ENCODE peak calls at places on chromosome 2, in five cellular contexts. One of them, this sample, is unnamed.

GRCh38 chr2:230904856-230905447 is 20.1 kb downstream of the GPR55 start:
- DNase-seq in HCT116: no peak
- DNase-seq in K562: no peak
- DNase-seq in HepG2: no peak
- DNase-seq in SK-N-SH: no peak
- DNase-seq in this sample: no peak

GRCh38 chr2:122414911-122415310 is 659.5 kb downstream of the TSN start:
- DNase-seq in HCT116: no peak
- DNase-seq in K562: no peak
- DNase-seq in HepG2: no peak
- DNase-seq in SK-N-SH: no peak
- DNase-seq in this sample: no peak

GRCh38 chr2:191404568-191404991 is 159.4 kb downstream of the MYO1B start:
- DNase-seq in HCT116: no peak
- DNase-seq in K562: no peak
- DNase-seq in HepG2: no peak
- DNase-seq in SK-N-SH: no peak
- DNase-seq in this sample: no peak

GRCh38 chr2:138600732-138601437 is 99.3 kb downstream of the SPOPL start:
- DNase-seq in HCT116: no peak
- DNase-seq in K562: no peak
- DNase-seq in HepG2: no peak
- DNase-seq in SK-N-SH: no peak
- DNase-seq in this sample: no peak

GRCh38 chr2:27428213-27428977 is at the start of gene NRBP1:
- DNase-seq in HCT116: peak
- DNase-seq in K562: peak
- DNase-seq in HepG2: peak
- DNase-seq in SK-N-SH: peak
- DNase-seq in this sample: peak

GRCh38 chr2:231017250-231017636 is 20.1 kb upstream of the C2orf72 start:
- DNase-seq in HCT116: no peak
- DNase-seq in K562: no peak
- DNase-seq in HepG2: no peak
- DNase-seq in SK-N-SH: no peak
- DNase-seq in this sample: no peak

GRCh38 chr2:74567862-74568261 is 13.3 kb downstream of the DOK1 start:
- DNase-seq in HCT116: no peak
- DNase-seq in K562: no peak
- DNase-seq in HepG2: no peak
- DNase-seq in SK-N-SH: no peak
- DNase-seq in this sample: no peak

GRCh38 chr2:176879596-176879995 is 333.0 kb upstream of the HNRNPA3 start:
- DNase-seq in HCT116: no peak
- DNase-seq in K562: no peak
- DNase-seq in HepG2: no peak
- DNase-seq in SK-N-SH: no peak
- DNase-seq in this sample: no peak

GRCh38 chr2:71299507-71299906 is 32.1 kb upstream of the ZNF638 start:
- DNase-seq in HCT116: no peak
- DNase-seq in K562: peak
- DNase-seq in HepG2: peak
- DNase-seq in SK-N-SH: peak
- DNase-seq in this sample: no peak

GRCh38 chr2:25369439-25369838 is 27.7 kb upstream of the DNMT3A start:
- DNase-seq in HCT116: no peak
- DNase-seq in K562: no peak
- DNase-seq in HepG2: no peak
- DNase-seq in SK-N-SH: no peak
- DNase-seq in this sample: no peak

GRCh38 chr2:17521621-17522020 is 3.4 kb upstream of the RAD51AP2 start:
- DNase-seq in HCT116: no peak
- DNase-seq in K562: no peak
- DNase-seq in HepG2: no peak
- DNase-seq in SK-N-SH: no peak
- DNase-seq in this sample: no peak

GRCh38 chr2:149739880-149740265 is 152.3 kb upstream of the MMADHC start:
- DNase-seq in HCT116: no peak
- DNase-seq in K562: no peak
- DNase-seq in HepG2: no peak
- DNase-seq in SK-N-SH: no peak
- DNase-seq in this sample: no peak

GRCh38 chr2:691825-692224 is 14.6 kb upstream of the TMEM18 start:
- DNase-seq in HCT116: no peak
- DNase-seq in K562: no peak
- DNase-seq in HepG2: no peak
- DNase-seq in SK-N-SH: no peak
- DNase-seq in this sample: no peak

GRCh38 chr2:129888896-129889295 is 90.6 kb upstream of the RAB6C start:
- DNase-seq in HCT116: no peak
- DNase-seq in K562: no peak
- DNase-seq in HepG2: no peak
- DNase-seq in SK-N-SH: no peak
- DNase-seq in this sample: no peak

GRCh38 chr2:235312571-235312970 is 181.3 kb upstream of the AGAP1 start:
- DNase-seq in HCT116: no peak
- DNase-seq in K562: no peak
- DNase-seq in HepG2: no peak
- DNase-seq in SK-N-SH: no peak
- DNase-seq in this sample: no peak

GRCh38 chr2:112483047-112483473 is 1.1 kb downstream of the TTL start:
- DNase-seq in HCT116: no peak
- DNase-seq in K562: peak
- DNase-seq in HepG2: peak
- DNase-seq in SK-N-SH: peak
- DNase-seq in this sample: no peak

GRCh38 chr2:45256867-45257641 is 247.8 kb upstream of the SIX2 start:
- DNase-seq in HCT116: no peak
- DNase-seq in K562: no peak
- DNase-seq in HepG2: peak
- DNase-seq in SK-N-SH: no peak
- DNase-seq in this sample: no peak

GRCh38 chr2:157898591-157898996 is 22.5 kb upstream of the ACVR1 start:
- DNase-seq in HCT116: peak
- DNase-seq in K562: peak
- DNase-seq in HepG2: no peak
- DNase-seq in SK-N-SH: no peak
- DNase-seq in this sample: no peak

GRCh38 chr2:9378433-9379371 is 44.6 kb downstream of the ITGB1BP1 start:
- DNase-seq in HCT116: no peak
- DNase-seq in K562: no peak
- DNase-seq in HepG2: no peak
- DNase-seq in SK-N-SH: no peak
- DNase-seq in this sample: no peak

GRCh38 chr2:104179644-104180043 is 674.3 kb upstream of the POU3F3 start:
- DNase-seq in HCT116: no peak
- DNase-seq in K562: no peak
- DNase-seq in HepG2: no peak
- DNase-seq in SK-N-SH: no peak
- DNase-seq in this sample: no peak

GRCh38 chr2:176812376-176812775 is 400.2 kb upstream of the HNRNPA3 start:
- DNase-seq in HCT116: no peak
- DNase-seq in K562: no peak
- DNase-seq in HepG2: no peak
- DNase-seq in SK-N-SH: no peak
- DNase-seq in this sample: no peak

GRCh38 chr2:172098650-172099471 is 3.8 kb downstream of the DLX2 start:
- DNase-seq in HCT116: no peak
- DNase-seq in K562: peak
- DNase-seq in HepG2: peak
- DNase-seq in SK-N-SH: peak
- DNase-seq in this sample: no peak

DNA sequence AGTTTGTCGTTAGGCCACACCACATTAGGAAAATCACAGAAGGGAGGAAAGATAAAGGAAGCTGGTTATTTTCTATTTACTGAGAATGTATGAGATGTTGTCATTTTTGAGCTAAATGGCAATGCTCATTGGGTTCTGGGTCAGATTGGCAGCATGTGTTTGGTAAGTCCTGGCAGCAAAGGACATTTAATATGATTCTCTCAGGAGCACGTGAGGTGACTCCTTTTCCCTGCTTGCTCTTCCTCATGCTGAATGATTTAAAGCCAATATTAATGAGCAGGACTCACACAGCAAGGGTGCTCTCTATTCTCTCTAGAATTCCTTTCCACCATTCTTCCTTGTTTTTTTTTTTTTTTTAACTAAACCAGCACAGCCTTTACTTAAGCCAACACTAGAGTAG is 298.2 kb downstream of the XIRP2 start:
- DNase-seq in HCT116: no peak
- DNase-seq in K562: no peak
- DNase-seq in HepG2: no peak
- DNase-seq in SK-N-SH: no peak
- DNase-seq in this sample: no peak
- TF ChIP-seq ZBTB33 in HCT116: no peak
- TF ChIP-seq ZBTB33 in K562: no peak
- TF ChIP-seq ZBTB33 in HepG2: no peak
- TF ChIP-seq ZBTB33 in SK-N-SH: no peak
- TF ChIP-seq ZBTB33 in this sample: no peak

GRCh38 chr2:135532581-135532980 is 1.3 kb downstream of the R3HDM1 start:
- DNase-seq in HCT116: no peak
- DNase-seq in K562: no peak
- DNase-seq in HepG2: no peak
- DNase-seq in SK-N-SH: no peak
- DNase-seq in this sample: no peak
- TF ChIP-seq ZBTB33 in HCT116: no peak
- TF ChIP-seq ZBTB33 in K562: no peak
- TF ChIP-seq ZBTB33 in HepG2: no peak
- TF ChIP-seq ZBTB33 in SK-N-SH: no peak
- TF ChIP-seq ZBTB33 in this sample: no peak

GRCh38 chr2:232668805-232669444 is 28.2 kb upstream of the GIGYF2 start:
- DNase-seq in HCT116: peak
- DNase-seq in K562: no peak
- DNase-seq in HepG2: peak
- DNase-seq in SK-N-SH: no peak
- DNase-seq in this sample: no peak
- TF ChIP-seq ZBTB33 in HCT116: no peak
- TF ChIP-seq ZBTB33 in K562: no peak
- TF ChIP-seq ZBTB33 in HepG2: no peak
- TF ChIP-seq ZBTB33 in SK-N-SH: no peak
- TF ChIP-seq ZBTB33 in this sample: no peak

GRCh38 chr2:233840520-233840919 is 13.8 kb downstream of the HJURP start:
- DNase-seq in HCT116: no peak
- DNase-seq in K562: no peak
- DNase-seq in HepG2: no peak
- DNase-seq in SK-N-SH: no peak
- DNase-seq in this sample: no peak

GRCh38 chr2:233837694-233838229 is 16.6 kb downstream of the HJURP start:
- DNase-seq in HCT116: no peak
- DNase-seq in K562: no peak
- DNase-seq in HepG2: no peak
- DNase-seq in SK-N-SH: peak
- DNase-seq in this sample: no peak

GRCh38 chr2:233838251-233838650 is 16.1 kb downstream of the HJURP start:
- DNase-seq in HCT116: no peak
- DNase-seq in K562: no peak
- DNase-seq in HepG2: no peak
- DNase-seq in SK-N-SH: no peak
- DNase-seq in this sample: no peak

GRCh38 chr2:233839447-233839820 is 14.9 kb downstream of the HJURP start:
- DNase-seq in HCT116: no peak
- DNase-seq in K562: no peak
- DNase-seq in HepG2: no peak
- DNase-seq in SK-N-SH: no peak
- DNase-seq in this sample: no peak

DNA sequence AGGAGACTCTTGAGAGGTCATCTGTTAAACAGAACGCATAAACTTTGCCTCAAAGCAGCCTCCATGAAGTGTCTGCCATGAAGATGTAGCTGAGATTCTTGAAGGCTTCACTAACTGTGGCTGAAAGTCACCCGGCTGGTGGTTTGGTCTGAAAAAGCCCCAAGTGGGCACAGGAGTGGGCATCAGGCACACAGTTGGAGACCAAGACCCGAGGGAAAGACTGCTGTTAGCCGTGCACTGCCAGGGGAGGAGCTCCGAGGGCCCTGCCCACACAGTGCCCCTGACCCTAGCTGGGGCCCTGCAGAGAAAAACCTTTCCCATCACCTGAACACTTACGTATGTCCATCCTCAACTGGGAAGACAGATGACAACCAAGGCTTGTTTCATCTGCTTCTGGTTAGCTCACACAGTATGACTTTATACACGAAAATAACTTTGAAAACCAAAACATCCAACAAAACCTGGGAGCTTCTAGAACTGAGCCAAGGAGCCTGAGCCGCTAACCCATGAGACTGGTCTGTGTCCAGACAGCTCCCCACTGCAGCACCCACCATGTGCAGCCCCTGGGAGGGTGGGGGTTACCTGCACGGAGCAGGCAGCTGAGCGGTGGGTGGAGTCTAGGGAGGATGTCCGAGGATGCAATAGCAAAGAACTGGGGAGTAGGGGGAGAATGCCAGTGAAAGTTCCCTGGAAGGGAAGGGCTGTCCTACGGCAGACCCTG is 15.4 kb downstream of the HJURP start:
- DNase-seq in HCT116: no peak
- DNase-seq in K562: no peak
- DNase-seq in HepG2: no peak
- DNase-seq in SK-N-SH: no peak
- DNase-seq in this sample: no peak
- TF ChIP-seq ZBTB33 in HCT116: no peak
- TF ChIP-seq ZBTB33 in K562: no peak
- TF ChIP-seq ZBTB33 in HepG2: no peak
- TF ChIP-seq ZBTB33 in SK-N-SH: no peak
- TF ChIP-seq ZBTB33 in this sample: no peak

DNA sequence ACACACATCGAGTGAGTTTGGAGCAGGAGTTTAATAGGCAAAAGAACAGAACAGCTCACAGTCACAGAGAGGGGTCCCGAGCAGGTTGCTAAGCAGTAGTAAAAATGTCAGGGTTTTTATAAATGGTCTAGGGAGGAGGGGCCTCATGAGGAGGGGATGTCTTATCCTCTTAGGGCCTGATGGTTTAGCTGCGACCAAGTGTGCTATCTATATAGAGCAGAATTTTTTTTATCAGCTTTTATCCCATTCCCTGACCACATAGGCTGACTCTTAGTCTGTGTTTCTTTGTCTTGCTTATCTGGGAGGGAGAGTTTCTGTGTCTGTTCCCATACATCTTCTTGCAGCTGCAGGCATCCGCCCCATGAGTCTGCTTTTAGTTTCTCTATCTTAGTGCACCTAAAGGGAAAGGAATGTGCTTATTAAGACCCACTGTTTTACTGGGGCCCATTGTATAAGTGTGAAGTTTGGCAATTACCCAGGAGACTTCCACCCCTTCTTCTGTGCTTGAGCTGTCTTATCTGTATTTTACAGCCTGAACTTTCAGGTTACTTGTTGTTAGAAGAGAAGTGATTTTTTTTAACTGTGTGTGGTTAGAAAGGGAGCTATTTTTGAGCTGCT is 30.4 kb upstream of the GMCL1 start:
- DNase-seq in HCT116: no peak
- DNase-seq in K562: peak
- DNase-seq in HepG2: no peak
- DNase-seq in SK-N-SH: no peak
- DNase-seq in this sample: no peak
- TF ChIP-seq ZBTB33 in HCT116: no peak
- TF ChIP-seq ZBTB33 in K562: no peak
- TF ChIP-seq ZBTB33 in HepG2: no peak
- TF ChIP-seq ZBTB33 in SK-N-SH: no peak
- TF ChIP-seq ZBTB33 in this sample: no peak

GRCh38 chr2:101855776-101856175 is 136.0 kb upstream of the IL1R2 start:
- DNase-seq in HCT116: no peak
- DNase-seq in K562: no peak
- DNase-seq in HepG2: no peak
- DNase-seq in SK-N-SH: no peak
- DNase-seq in this sample: no peak
- TF ChIP-seq ZBTB33 in HCT116: no peak
- TF ChIP-seq ZBTB33 in K562: no peak
- TF ChIP-seq ZBTB33 in HepG2: no peak
- TF ChIP-seq ZBTB33 in SK-N-SH: no peak
- TF ChIP-seq ZBTB33 in this sample: no peak

GRCh38 chr2:117858892-117859531 is 44.5 kb downstream of the DDX18 start:
- DNase-seq in HCT116: no peak
- DNase-seq in K562: no peak
- DNase-seq in HepG2: no peak
- DNase-seq in SK-N-SH: no peak
- DNase-seq in this sample: no peak
- TF ChIP-seq ZBTB33 in HCT116: no peak
- TF ChIP-seq ZBTB33 in K562: no peak
- TF ChIP-seq ZBTB33 in HepG2: no peak
- TF ChIP-seq ZBTB33 in SK-N-SH: no peak
- TF ChIP-seq ZBTB33 in this sample: no peak